ENCODE peak calls at places on chromosomes 2 and 18, in five cellular contexts. One of them, this sample, is unnamed.

GRCh38 chr2:232142049-232142448 is 180.5 kb downstream of the DIS3L2 start:
- DNase-seq in Calu3: peak
- DNase-seq in MCF 10A: peak
- DNase-seq in colonic mucosa: no peak
- DNase-seq in left ventricle myocardium inferior: no peak
- DNase-seq in this sample: peak

GRCh38 chr18:46422552-46423055 is 234.4 kb downstream of the LOXHD1 start:
- DNase-seq in Calu3: no peak
- DNase-seq in left ventricle myocardium inferior: no peak
- DNase-seq in MCF 10A: no peak
- DNase-seq in colonic mucosa: no peak
- DNase-seq in this sample: no peak

GRCh38 chr18:24051256-24051947 is 36.8 kb downstream of the TTC39C start:
- DNase-seq in MCF 10A: peak
- DNase-seq in Calu3: no peak
- DNase-seq in left ventricle myocardium inferior: no peak
- DNase-seq in colonic mucosa: no peak
- DNase-seq in this sample: peak

GRCh38 chr2:213932-214693 is 49.7 kb downstream of the SH3YL1 start:
- DNase-seq in colonic mucosa: no peak
- DNase-seq in MCF 10A: no peak
- DNase-seq in left ventricle myocardium inferior: peak
- DNase-seq in Calu3: no peak
- DNase-seq in this sample: no peak

GRCh38 chr2:73004889-73005596 is 66.5 kb downstream of the SFXN5 start:
- DNase-seq in colonic mucosa: no peak
- DNase-seq in left ventricle myocardium inferior: no peak
- DNase-seq in Calu3: no peak
- DNase-seq in MCF 10A: no peak
- DNase-seq in this sample: no peak

GRCh38 chr2:129892360-129892759 is 87.1 kb upstream of the RAB6C start:
- DNase-seq in colonic mucosa: no peak
- DNase-seq in MCF 10A: no peak
- DNase-seq in left ventricle myocardium inferior: no peak
- DNase-seq in Calu3: no peak
- DNase-seq in this sample: no peak

GRCh38 chr2:49950635-49951034 is 796.3 kb upstream of the FSHR start:
- DNase-seq in colonic mucosa: no peak
- DNase-seq in MCF 10A: no peak
- DNase-seq in left ventricle myocardium inferior: no peak
- DNase-seq in Calu3: no peak
- DNase-seq in this sample: no peak

GRCh38 chr18:59059140-59059539 is 80.5 kb upstream of the SEC11C start:
- DNase-seq in MCF 10A: no peak
- DNase-seq in Calu3: no peak
- DNase-seq in colonic mucosa: no peak
- DNase-seq in left ventricle myocardium inferior: no peak
- DNase-seq in this sample: no peak

GRCh38 chr2:10329584-10329879 is 26.8 kb downstream of the HPCAL1 start:
- DNase-seq in MCF 10A: no peak
- DNase-seq in Calu3: no peak
- DNase-seq in colonic mucosa: no peak
- DNase-seq in left ventricle myocardium inferior: no peak
- DNase-seq in this sample: no peak

GRCh38 chr18:23849141-23849540 is 159.9 kb downstream of the LAMA3 start:
- DNase-seq in left ventricle myocardium inferior: no peak
- DNase-seq in colonic mucosa: no peak
- DNase-seq in MCF 10A: no peak
- DNase-seq in Calu3: no peak
- DNase-seq in this sample: no peak

GRCh38 chr18:78875268-78875997 is 104.2 kb upstream of the SALL3 start:
- DNase-seq in Calu3: no peak
- DNase-seq in colonic mucosa: peak
- DNase-seq in MCF 10A: peak
- DNase-seq in left ventricle myocardium inferior: no peak
- DNase-seq in this sample: peak

GRCh38 chr2:1502891-1503304 is 89.6 kb downstream of the TPO start:
- DNase-seq in colonic mucosa: no peak
- DNase-seq in left ventricle myocardium inferior: peak
- DNase-seq in Calu3: no peak
- DNase-seq in MCF 10A: no peak
- DNase-seq in this sample: no peak

GRCh38 chr2:240718896-240719490 is 27.3 kb downstream of the AQP12A start:
- DNase-seq in colonic mucosa: no peak
- DNase-seq in MCF 10A: no peak
- DNase-seq in left ventricle myocardium inferior: no peak
- DNase-seq in Calu3: no peak
- DNase-seq in this sample: no peak

GRCh38 chr2:20019747-20020146 is 7.3 kb upstream of the MATN3 start:
- DNase-seq in colonic mucosa: no peak
- DNase-seq in MCF 10A: no peak
- DNase-seq in left ventricle myocardium inferior: no peak
- DNase-seq in Calu3: no peak
- DNase-seq in this sample: no peak

GRCh38 chr2:178205853-178206516 is 11.7 kb downstream of the OSBPL6 start:
- DNase-seq in left ventricle myocardium inferior: no peak
- DNase-seq in Calu3: no peak
- DNase-seq in MCF 10A: no peak
- DNase-seq in colonic mucosa: no peak
- DNase-seq in this sample: no peak

GRCh38 chr2:59904145-59904544 is 649.3 kb downstream of the BCL11A start:
- DNase-seq in Calu3: no peak
- DNase-seq in MCF 10A: no peak
- DNase-seq in colonic mucosa: no peak
- DNase-seq in left ventricle myocardium inferior: no peak
- DNase-seq in this sample: no peak

GRCh38 chr2:67954125-67954748 is 108.6 kb downstream of the C1D start:
- DNase-seq in MCF 10A: peak
- DNase-seq in Calu3: no peak
- DNase-seq in colonic mucosa: peak
- DNase-seq in left ventricle myocardium inferior: no peak
- DNase-seq in this sample: no peak

GRCh38 chr2:230765611-230766300 is 53.1 kb downstream of the CAB39 start:
- DNase-seq in MCF 10A: no peak
- DNase-seq in Calu3: no peak
- DNase-seq in colonic mucosa: no peak
- DNase-seq in left ventricle myocardium inferior: no peak
- DNase-seq in this sample: no peak

GRCh38 chr2:60515751-60516226 is 37.7 kb downstream of the BCL11A start:
- DNase-seq in left ventricle myocardium inferior: no peak
- DNase-seq in Calu3: no peak
- DNase-seq in MCF 10A: peak
- DNase-seq in colonic mucosa: no peak
- DNase-seq in this sample: peak

GRCh38 chr18:43181711-43182110 is 66.2 kb upstream of the RIT2 start:
- DNase-seq in colonic mucosa: no peak
- DNase-seq in MCF 10A: no peak
- DNase-seq in left ventricle myocardium inferior: no peak
- DNase-seq in Calu3: no peak
- DNase-seq in this sample: no peak

GRCh38 chr18:31401156-31402025 is 24.8 kb downstream of the DSG4 start:
- DNase-seq in colonic mucosa: peak
- DNase-seq in Calu3: peak
- DNase-seq in MCF 10A: no peak
- DNase-seq in left ventricle myocardium inferior: no peak
- DNase-seq in this sample: no peak

GRCh38 chr18:63240541-63241316 is 78.8 kb downstream of the BCL2 start:
- DNase-seq in MCF 10A: no peak
- DNase-seq in colonic mucosa: no peak
- DNase-seq in left ventricle myocardium inferior: no peak
- DNase-seq in Calu3: no peak
- DNase-seq in this sample: no peak

GRCh38 chr2:241092677-241093076 is 9.4 kb downstream of the MTERF4 start:
- DNase-seq in Calu3: no peak
- DNase-seq in left ventricle myocardium inferior: no peak
- DNase-seq in MCF 10A: no peak
- DNase-seq in colonic mucosa: no peak
- DNase-seq in this sample: no peak

GRCh38 chr2:240252191-240252871 is 111.9 kb upstream of the OTOS start:
- DNase-seq in Calu3: no peak
- DNase-seq in MCF 10A: no peak
- DNase-seq in left ventricle myocardium inferior: peak
- DNase-seq in colonic mucosa: peak
- DNase-seq in this sample: no peak

GRCh38 chr2:1518891-1519530 is 105.7 kb downstream of the TPO start:
- DNase-seq in MCF 10A: peak
- DNase-seq in colonic mucosa: no peak
- DNase-seq in left ventricle myocardium inferior: peak
- DNase-seq in Calu3: no peak
- DNase-seq in this sample: no peak

GRCh38 chr2:26712486-26713465 is 20.3 kb downstream of the KCNK3 start:
- DNase-seq in Calu3: no peak
- DNase-seq in colonic mucosa: no peak
- DNase-seq in left ventricle myocardium inferior: no peak
- DNase-seq in MCF 10A: no peak
- DNase-seq in this sample: no peak

GRCh38 chr2:64214281-64215115 is 70.3 kb upstream of the PELI1 start:
- DNase-seq in colonic mucosa: peak
- DNase-seq in left ventricle myocardium inferior: no peak
- DNase-seq in MCF 10A: peak
- DNase-seq in Calu3: no peak
- DNase-seq in this sample: peak

GRCh38 chr2:135409436-135409835 is 121.6 kb downstream of the ZRANB3 start:
- DNase-seq in MCF 10A: no peak
- DNase-seq in left ventricle myocardium inferior: no peak
- DNase-seq in Calu3: no peak
- DNase-seq in colonic mucosa: no peak
- DNase-seq in this sample: no peak

GRCh38 chr2:38599706-38600105 is 3.0 kb downstream of the HNRNPLL start:
- DNase-seq in colonic mucosa: no peak
- DNase-seq in MCF 10A: peak
- DNase-seq in Calu3: no peak
- DNase-seq in left ventricle myocardium inferior: no peak
- DNase-seq in this sample: no peak

GRCh38 chr2:16293398-16293797 is 353.0 kb downstream of the MYCN start:
- DNase-seq in Calu3: no peak
- DNase-seq in left ventricle myocardium inferior: no peak
- DNase-seq in colonic mucosa: no peak
- DNase-seq in MCF 10A: no peak
- DNase-seq in this sample: no peak

DNA sequence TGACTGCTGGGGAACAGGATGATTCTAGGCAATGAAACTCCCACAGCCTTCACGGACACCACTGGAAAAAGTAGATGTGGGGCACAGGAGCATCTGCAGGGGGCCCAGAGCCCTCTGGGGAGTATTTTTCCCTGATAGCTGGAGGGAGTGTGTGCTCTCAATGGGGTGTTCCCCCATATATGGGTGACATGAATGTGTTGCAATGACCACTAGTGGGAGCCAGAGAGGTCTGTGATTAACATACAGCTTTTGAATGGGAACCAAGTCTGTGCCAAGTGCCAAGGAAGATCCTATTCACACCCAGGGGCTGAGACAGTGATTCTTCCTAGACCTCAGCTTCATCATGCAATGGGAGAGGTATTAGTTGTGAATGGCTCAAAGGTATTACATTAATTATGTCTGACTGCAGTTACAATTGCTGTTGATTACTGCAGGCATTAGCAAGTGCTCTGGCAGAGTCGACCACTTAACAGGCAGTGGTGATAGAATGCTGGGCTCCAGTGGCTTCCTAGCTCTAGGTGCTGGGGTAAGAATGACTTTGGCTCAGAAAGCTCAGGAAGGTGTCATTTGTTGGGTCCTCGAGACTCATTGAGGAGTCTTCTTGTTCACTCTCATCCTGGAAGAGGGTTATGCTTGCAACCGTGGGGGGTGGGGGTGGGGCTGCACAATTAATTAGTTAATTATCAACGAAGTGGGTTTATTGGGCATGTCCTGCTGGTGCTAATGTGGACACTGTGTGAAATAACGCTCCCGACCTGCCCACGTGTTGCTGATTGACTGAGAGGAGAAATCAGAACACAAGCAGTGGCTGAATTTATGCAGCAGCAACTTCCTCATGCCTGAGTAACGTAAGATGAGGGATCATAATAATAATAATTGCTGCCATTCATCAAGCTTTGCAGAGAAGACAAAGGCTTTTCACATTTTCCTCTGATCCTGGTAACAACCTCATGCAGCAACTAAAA is 194.2 kb downstream of the CLIP4 start:
- DNase-seq in left ventricle myocardium inferior: no peak
- DNase-seq in Calu3: peak
- DNase-seq in colonic mucosa: peak
- DNase-seq in MCF 10A: peak
- DNase-seq in this sample: peak
- TF ChIP-seq CTCF in left ventricle myocardium inferior: peak
- TF ChIP-seq CTCF in Calu3: peak
- TF ChIP-seq CTCF in colonic mucosa: peak
- TF ChIP-seq CTCF in MCF 10A: peak
- TF ChIP-seq CTCF in this sample: peak

GRCh38 chr2:234564719-234565118 is 67.8 kb upstream of the ARL4C start:
- DNase-seq in Calu3: no peak
- DNase-seq in left ventricle myocardium inferior: no peak
- DNase-seq in colonic mucosa: no peak
- DNase-seq in MCF 10A: no peak
- DNase-seq in this sample: no peak
- TF ChIP-seq CTCF in Calu3: no peak
- TF ChIP-seq CTCF in left ventricle myocardium inferior: no peak
- TF ChIP-seq CTCF in colonic mucosa: no peak
- TF ChIP-seq CTCF in MCF 10A: no peak
- TF ChIP-seq CTCF in this sample: no peak

GRCh38 chr2:101204400-101205095 is 48.1 kb upstream of the CNOT11 start:
- DNase-seq in left ventricle myocardium inferior: no peak
- DNase-seq in MCF 10A: no peak
- DNase-seq in Calu3: no peak
- DNase-seq in colonic mucosa: no peak
- DNase-seq in this sample: no peak
- TF ChIP-seq CTCF in left ventricle myocardium inferior: no peak
- TF ChIP-seq CTCF in MCF 10A: no peak
- TF ChIP-seq CTCF in Calu3: no peak
- TF ChIP-seq CTCF in colonic mucosa: no peak
- TF ChIP-seq CTCF in this sample: no peak

DNA sequence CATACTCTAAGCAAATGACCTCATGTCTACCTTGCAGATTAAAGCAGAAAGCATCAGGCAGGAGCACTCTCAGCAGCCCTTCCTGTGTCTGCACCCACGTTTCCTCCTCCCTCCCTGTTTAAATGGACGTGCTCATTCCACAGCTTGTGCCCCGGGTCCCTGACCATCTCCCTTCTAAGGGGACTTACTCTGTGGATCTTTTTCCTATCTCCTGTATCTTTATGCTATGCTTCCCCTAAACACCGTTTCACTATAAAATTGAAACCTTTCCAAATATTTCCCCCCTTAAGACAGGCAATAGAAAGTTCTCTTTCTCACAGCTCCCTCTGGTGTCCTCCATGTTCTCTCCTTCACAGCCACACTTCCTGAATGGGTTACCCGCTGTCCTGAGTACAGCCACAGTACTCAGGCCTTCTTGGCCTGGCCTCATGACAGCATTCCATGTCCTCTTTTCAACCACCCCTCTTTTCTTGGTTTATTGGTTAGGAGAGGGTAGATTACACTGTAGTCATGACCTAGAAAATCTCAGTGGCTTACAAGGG is 41.1 kb downstream of the TMEM185B start:
- DNase-seq in Calu3: no peak
- DNase-seq in MCF 10A: no peak
- DNase-seq in colonic mucosa: no peak
- DNase-seq in left ventricle myocardium inferior: no peak
- DNase-seq in this sample: no peak
- TF ChIP-seq CTCF in Calu3: no peak
- TF ChIP-seq CTCF in MCF 10A: no peak
- TF ChIP-seq CTCF in colonic mucosa: no peak
- TF ChIP-seq CTCF in left ventricle myocardium inferior: no peak
- TF ChIP-seq CTCF in this sample: no peak